ENCODE peak calls at places on chromosomes 4 and X, in four cellular contexts. F is NCI-H1105; O is EH; C is stimulated activated CD8-positive, alpha-beta memory T cell treated with anti-CD3 and anti-CD28 coated beads, Interleukin-7, amount 100 ng/mL, for 1 hour. M is an unnamed sample.

GRCh38 chr4:169397762-169398161 is 127.0 kb upstream of the SH3RF1 start:
- DNase-seq in C (no peak), F (no peak), O (peak), M (peak)

GRCh38 chr4:116016201-116016600 is 902.8 kb upstream of the NDST4 start:
- DNase-seq in C (no peak), F (no peak), O (peak), M (no peak)

GRCh38 chr4:74674750-74675149 is 119.6 kb downstream of the BTC start:
- DNase-seq in F (no peak), C (no peak), O (peak), M (no peak)

GRCh38 chr4:169009281-169010124 is 552 bp downstream of the CBR4 start:
- DNase-seq in F (peak), O (peak), C (no peak), M (peak)

GRCh38 chrX:17247144-17247543 is 127.9 kb upstream of the NHS start:
- DNase-seq in F (no peak), C (no peak), O (peak), M (no peak)

GRCh38 chr4:18722748-18723191 is 701.2 kb upstream of the LCORL start:
- DNase-seq in F (no peak), C (no peak), O (no peak), M (no peak)

GRCh38 chr4:113821851-113822250 is 60.3 kb upstream of the CAMK2D start:
- DNase-seq in C (no peak), O (no peak), F (no peak), M (no peak)

GRCh38 chrX:19799319-19800182 is 87.8 kb downstream of the SH3KBP1 start:
- DNase-seq in F (no peak), C (peak), O (peak), M (peak)

GRCh38 chr4:5098176-5098575 is 46.9 kb downstream of the STK32B start:
- DNase-seq in C (no peak), F (no peak), O (peak), M (no peak)

GRCh38 chr4:34422472-34422871 is 1821.8 kb downstream of the ARAP2 start:
- DNase-seq in O (peak), F (no peak), C (no peak), M (no peak)

GRCh38 chr4:119172223-119172622 is 36.6 kb downstream of the MYOZ2 start:
- DNase-seq in F (no peak), O (no peak), C (no peak), M (no peak)

GRCh38 chr4:106365613-106366012 is 3.0 kb downstream of the GIMD1 start:
- DNase-seq in C (no peak), O (peak), F (no peak), M (peak)

GRCh38 chrX:110531873-110532272 is 173.2 kb downstream of the RTL9 start:
- DNase-seq in C (no peak), O (no peak), F (no peak), M (no peak)

GRCh38 chr4:148029781-148030180 is 297.9 kb downstream of the ARHGAP10 start:
- DNase-seq in C (no peak), O (no peak), F (no peak), M (no peak)

GRCh38 chr4:136784326-136784725 is 748.0 kb downstream of the PCDH18 start:
- DNase-seq in C (no peak), F (no peak), O (no peak), M (no peak)

M was measured in endothelial cell of umbilical vein.